ENCODE peak calls at places on chromosome 17, in four cellular contexts. P is heart right ventricle, I is A673, J is cardiac muscle cell. O is an unnamed sample.

GRCh38 chr17:51059781-51060180 is 60.9 kb downstream of the SPAG9 start:
- DNase-seq in P (no peak), I (no peak), J (peak; percentile 25), O (no peak)

GRCh38 chr17:80146121-80147034 is 550 bp downstream of the EIF4A3 start:
- DNase-seq in J (peak; percentile 28), P (no peak), I (peak; percentile 33), O (peak; percentile 18)

GRCh38 chr17:63973247-63973646 is 529 bp upstream of the SCN4A start:
- DNase-seq in I (no peak), P (no peak), J (no peak), O (no peak)

GRCh38 chr17:73394523-73395450 is 83.0 kb upstream of the CDC42EP4 start:
- DNase-seq in J (no peak), I (no peak), P (no peak), O (no peak)

GRCh38 chr17:4407851-4408250 is 25.9 kb upstream of the SPNS3 start:
- DNase-seq in P (no peak), J (peak; percentile 21), I (no peak), O (no peak)

GRCh38 chr17:80826955-80827645 is 164.5 kb upstream of the CHMP6 start:
- DNase-seq in P (peak; percentile 23), J (peak; percentile 98), I (peak; percentile 88), O (no peak)

GRCh38 chr17:74234482-74234881 is 21.1 kb downstream of the TTYH2 start:
- DNase-seq in J (no peak), P (no peak), I (no peak), O (no peak)

GRCh38 chr17:80891096-80892018 is 100.3 kb upstream of the CHMP6 start:
- DNase-seq in I (peak; percentile 25), J (peak; percentile 70), P (no peak), O (peak; percentile 96)

GRCh38 chr17:61174310-61174709 is 225.3 kb upstream of the TBX2 start:
- DNase-seq in J (no peak), P (no peak), I (no peak), O (no peak)

GRCh38 chr17:50558091-50558490 is 2.4 kb upstream of the CACNA1G start:
- DNase-seq in J (no peak), P (no peak), I (no peak), O (no peak)

GRCh38 chr17:72671034-72671433 is 421.5 kb downstream of the SLC39A11 start:
- DNase-seq in J (no peak), I (no peak), P (no peak), O (no peak)

GRCh38 chr17:73800893-73801292 is 156.6 kb upstream of the SDK2 start:
- DNase-seq in P (no peak), J (no peak), I (no peak), O (no peak)

GRCh38 chr17:8366231-8366630 is 10.3 kb downstream of the KRABD2 start:
- DNase-seq in J (peak; percentile 89), P (no peak), I (no peak), O (no peak)

GRCh38 chr17:40313660-40314556 is 4.9 kb downstream of the RARA start:
- DNase-seq in P (no peak), I (no peak), J (no peak), O (no peak)

GRCh38 chr17:74742978-74743545 is 5.4 kb upstream of the NHERF1 start:
- DNase-seq in I (no peak), P (no peak), J (no peak), O (no peak)

GRCh38 chr17:36888236-36888957 is 48.9 kb upstream of the LHX1 start:
- DNase-seq in J (no peak), P (no peak), I (no peak), O (no peak)

GRCh38 chr17:16534236-16534635 is 34.8 kb downstream of the ZNF287 start:
- DNase-seq in P (no peak), J (peak; percentile 23), I (no peak), O (no peak)

GRCh38 chr17:49108318-49108717 is 24.3 kb upstream of the B4GALNT2 start:
- DNase-seq in P (no peak), I (peak; percentile 37), J (peak; percentile 64), O (no peak)

GRCh38 chr17:72430611-72431432 is 310.0 kb downstream of the SOX9 start:
- DNase-seq in I (peak; percentile 50), P (no peak), J (peak; percentile 26), O (no peak)

GRCh38 chr17:10920511-10920910 is 82.6 kb upstream of the PIRT start:
- DNase-seq in J (no peak), I (no peak), P (no peak), O (no peak)

GRCh38 chr17:5115673-5116651 is at the start of gene USP6:
- DNase-seq in I (no peak), J (no peak), P (peak; percentile 74), O (no peak)

GRCh38 chr17:18038149-18038850 is 668 bp downstream of the ATPAF2 start:
- DNase-seq in I (no peak), P (no peak), J (no peak), O (no peak)

GRCh38 chr17:47205419-47205963 is 3.7 kb upstream of the MYL4 start:
- DNase-seq in J (peak; percentile 81), P (peak; percentile 54), I (no peak), O (peak; percentile 69)

GRCh38 chr17:78269893-78270490 is 38.6 kb downstream of the TMEM235 start:
- DNase-seq in J (no peak), P (no peak), I (no peak), O (no peak)
- H3K4me3 ChIP-seq in J (no peak overlapping the region), P (no peak overlapping the region), I (no peak overlapping the region), O (no peak overlapping the region)

GRCh38 chr17:7213895-7214299 is 5.7 kb downstream of the DLG4 start:
- DNase-seq in P (peak; percentile 78), J (peak; percentile 86), I (peak; percentile 97), O (peak; percentile 85)

GRCh38 chr17:7215652-7216139 is 3.9 kb downstream of the DLG4 start:
- DNase-seq in J (no peak), I (peak; percentile 54), P (no peak), O (no peak)

GRCh38 chr17:7214300-7215135 is 5.1 kb downstream of the DLG4 start:
- DNase-seq in I (peak; percentile 99), J (peak; percentile 98), P (peak; percentile 99), O (peak; percentile 98)

GRCh38 chr17:7216242-7217112 is 3.2 kb downstream of the DLG4 start:
- DNase-seq in I (peak; percentile 15), J (no peak), P (no peak), O (no peak)

GRCh38 chr17:7215136-7215638 is 4.4 kb downstream of the DLG4 start:
- DNase-seq in J (no peak), P (no peak), I (no peak), O (no peak)
- H3K4me1 ChIP-seq in J (peaks cover 38% of the 10 kb centered on the region), P (peaks cover 54% of the 10 kb centered on the region), I (peaks cover 51% of the 10 kb centered on the region), O (peaks cover 57% of the 10 kb centered on the region)

GRCh38 chr17:57505841-57506240 is 239.3 kb downstream of the CCDC182 start:
- DNase-seq in J (no peak), I (no peak), P (no peak), O (no peak)

GRCh38 chr17:57506253-57506911 is 238.7 kb downstream of the CCDC182 start:
- DNase-seq in I (no peak), J (no peak), P (no peak), O (no peak)

GRCh38 chr17:57507828-57508227 is 237.3 kb downstream of the CCDC182 start:
- DNase-seq in J (no peak), I (no peak), P (no peak), O (no peak)

GRCh38 chr17:57511475-57512123 is 233.5 kb downstream of the CCDC182 start:
- DNase-seq in I (no peak), P (no peak), J (no peak), O (no peak)

DNA sequence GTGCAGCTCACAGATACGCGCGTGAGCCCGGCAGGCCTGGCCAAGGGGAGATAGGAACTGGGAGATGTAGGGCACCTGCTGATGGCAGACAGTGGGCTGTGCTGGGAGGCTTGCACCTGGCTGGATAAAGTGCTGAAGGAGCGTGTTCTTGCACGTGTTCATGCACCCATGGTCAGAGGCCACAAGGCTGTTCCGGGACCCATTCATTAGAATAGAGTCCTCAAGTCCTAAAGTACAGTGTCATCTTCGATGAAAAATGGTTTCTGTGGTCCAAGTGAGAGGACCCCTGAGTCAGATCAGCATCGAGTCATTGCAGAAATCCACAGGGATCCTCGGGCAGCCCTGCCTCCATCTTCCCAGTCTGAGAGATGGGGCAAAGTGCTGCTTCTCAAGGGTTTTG is 236.4 kb downstream of the CCDC182 start:
- DNase-seq in J (no peak), P (no peak), I (no peak), O (no peak)
- H3K4me3 ChIP-seq in J (no peak overlapping the region), P (no peak overlapping the region), I (no peak overlapping the region), O (no peak overlapping the region)

DNA sequence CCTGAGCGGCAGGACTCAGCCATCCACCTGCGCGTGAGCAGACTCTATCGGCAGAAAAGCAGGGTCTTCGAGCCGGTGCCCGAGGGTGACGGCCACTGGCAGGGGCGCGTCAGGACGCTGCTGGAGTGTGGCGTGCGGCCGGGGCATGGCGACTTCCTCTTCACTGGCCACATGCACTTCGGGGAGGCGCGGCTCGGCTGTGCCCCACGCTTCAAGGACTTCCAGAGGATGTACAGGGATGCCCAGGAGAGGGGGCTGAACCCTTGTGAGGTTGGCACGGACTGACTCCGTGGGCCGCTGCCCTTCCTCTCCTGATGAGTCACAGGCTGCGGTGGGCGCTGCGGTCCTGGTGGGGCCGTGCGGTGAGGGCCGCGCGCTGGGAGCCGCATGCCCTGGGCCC is 14.9 kb downstream of the METRNL start:
- DNase-seq in J (no peak), P (no peak), I (no peak), O (no peak)
- H3K4me1 ChIP-seq in J (peaks cover 5% of the 10 kb centered on the region), P (peaks cover 41% of the 10 kb centered on the region), I (no peaks in the 10 kb centered on the region), O (peaks cover under 1% of the 10 kb centered on the region)

GRCh38 chr17:42879596-42879985 is 21.0 kb upstream of the G6PC1 start:
- DNase-seq in I (no peak), J (peak; percentile 7), P (no peak), O (no peak)
- H3K4me3 ChIP-seq in I (no peak overlapping the region), J (no peak overlapping the region), P (no peak overlapping the region), O (no peak overlapping the region)

GRCh38 chr17:75783803-75784472 is 668 bp upstream of the UNK start:
- DNase-seq in J (no peak), P (no peak), I (no peak), O (no peak)
- H3K4me1 ChIP-seq in J (peaks cover 28% of the 10 kb centered on the region), P (peaks cover 51% of the 10 kb centered on the region), I (peaks cover 18% of the 10 kb centered on the region), O (peaks cover 51% of the 10 kb centered on the region)

GRCh38 chr17:12719948-12720347 is 54.3 kb downstream of the MYOCD start:
- DNase-seq in I (no peak), P (no peak), J (no peak), O (no peak)
- H3K4me3 ChIP-seq in I (no peak overlapping the region), P (no peak overlapping the region), J (no peak overlapping the region), O (no peak overlapping the region)

DNA sequence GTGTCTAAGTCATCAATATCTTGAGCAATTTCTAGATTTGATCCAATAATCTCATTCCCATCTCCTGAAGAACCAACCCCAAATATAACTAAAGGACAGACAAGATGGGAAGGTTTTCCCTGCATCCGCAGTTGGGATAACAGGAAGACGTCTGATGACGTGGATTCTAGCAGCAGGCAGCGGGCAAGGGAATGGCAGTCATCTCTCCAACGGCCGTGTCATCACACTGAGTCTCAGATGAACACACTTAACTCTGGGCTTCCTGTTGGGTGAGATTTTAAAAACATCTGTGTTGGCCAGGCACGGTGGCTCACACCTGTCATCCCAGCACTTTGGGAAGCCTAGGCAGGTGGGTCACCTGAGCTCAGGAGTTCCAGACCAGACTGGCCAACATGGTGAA is 20.9 kb upstream of the TIMP2 start:
- DNase-seq in P (no peak), J (no peak), I (no peak), O (no peak)
- H3K4me1 ChIP-seq in P (no peaks in the 10 kb centered on the region), J (no peaks in the 10 kb centered on the region), I (no peaks in the 10 kb centered on the region), O (no peaks in the 10 kb centered on the region)

O was measured in CD4-positive, alpha-beta memory T cell.